ENCODE peak calls at places on chromosomes 6 and 20, in nine cellular contexts. G is cardiac muscle cell; E is NCI-H146; P is MCF 10A; B is Daoy; C is sciatic nerve; J is body of pancreas; N is stimulated activated CD4-positive, alpha-beta T cell treated with anti-CD3 and anti-CD28 coated beads, Interleukin-15, amount 100 ng/mL, for 24 hours; I is T-helper 22 cell. V is an unnamed sample.

GRCh38 chr6:218153-219018 is 73.9 kb upstream of the DUSP22 start:
- DNase-seq in J (no peak), I (no peak), P (no peak), C (no peak), E (no peak), N (no peak), B (no peak), G (no peak), V (no peak)

GRCh38 chr20:64151634-64152530 is 12.4 kb upstream of the MYT1 start:
- DNase-seq in N (no peak), I (no peak), E (no peak), G (no peak), J (no peak), B (peak; percentile 59), C (no peak), P (no peak), V (no peak)

GRCh38 chr6:170033666-170034065 is 257.2 kb downstream of the DLL1 start:
- DNase-seq in I (no peak), J (peak; percentile 7), C (peak; percentile 39), G (no peak), P (no peak), N (no peak), E (no peak), B (no peak), V (no peak)

GRCh38 chr20:37352611-37352980 is 6.7 kb downstream of the SRC start:
- DNase-seq in E (no peak), G (no peak), I (no peak), N (no peak), C (no peak), P (no peak), B (no peak), J (no peak), V (no peak)

GRCh38 chr6:157276731-157277130 is 46.6 kb downstream of the TMEM242 start:
- DNase-seq in G (no peak), J (no peak), B (no peak), I (no peak), N (no peak), C (no peak), E (no peak), P (no peak), V (no peak)

GRCh38 chr20:11786108-11786507 is 131.6 kb upstream of the BTBD3 start:
- DNase-seq in E (no peak), C (no peak), I (no peak), N (no peak), B (no peak), J (no peak), P (no peak), G (no peak), V (no peak)

GRCh38 chr6:138692058-138692977 is 81.3 kb upstream of the CCDC28A start:
- DNase-seq in B (peak; percentile 74), N (peak; percentile 71), P (peak; percentile 57), G (peak; percentile 82), J (peak; percentile 74), C (peak; percentile 86), E (peak; percentile 84), I (no peak), V (peak; percentile 19)

GRCh38 chr6:31383149-31383548 is 20.2 kb upstream of the MICA start:
- DNase-seq in C (no peak), B (peak; percentile 62), G (no peak), N (peak; percentile 28), E (no peak), P (peak; percentile 72), J (no peak), I (no peak), V (no peak)

GRCh38 chr6:118963003-118963402 is 28.0 kb upstream of the MCM9 start:
- DNase-seq in B (no peak), G (no peak), E (no peak), N (no peak), I (no peak), P (peak; percentile 12), J (no peak), C (no peak), V (no peak)